ENCODE peak calls at places on chromosomes 11 and 22, in five cellular contexts. H, V, F, X and M are unnamed samples.
A peak's percentile ranks its signal among the peaks of the same experiment; 100 is the strongest.

GRCh38 chr11:1792461-1792860 is 28.7 kb upstream of the CTSD start:
- DNase-seq in H (no peak), V (no peak), F (no peak), X (no peak), M (no peak)

GRCh38 chr11:124799384-124800225 is 601 bp downstream of the MSANTD2 start:
- DNase-seq in H (peak; percentile 60), V (peak; percentile 22), F (peak; percentile 48), X (peak; percentile 42), M (no peak)

GRCh38 chr11:34174411-34175041 is 69.1 kb downstream of the NAT10 start:
- DNase-seq in H (peak; percentile 87), V (peak; percentile 84), F (peak; percentile 86), X (peak; percentile 90), M (peak; percentile 63)

GRCh38 chr22:45268167-45268957 is 16.4 kb upstream of the UPK3A start:
- DNase-seq in H (no peak), V (no peak), F (peak; percentile 97), X (no peak), M (no peak)

GRCh38 chr11:10410844-10411200 is 44.2 kb upstream of the AMPD3 start:
- DNase-seq in H (no peak), V (no peak), F (no peak), X (no peak), M (no peak)

GRCh38 chr22:49660321-49660720 is 167.4 kb downstream of the BRD1 start:
- DNase-seq in H (no peak), V (no peak), F (peak; percentile 21), X (no peak), M (no peak)

GRCh38 chr22:47064016-47064415 is 301.6 kb downstream of the TBC1D22A start:
- DNase-seq in H (no peak), V (peak; percentile 1), F (peak; percentile 25), X (no peak), M (no peak)

GRCh38 chr22:44615602-44616180 is 86.3 kb upstream of the PRR5 start:
- DNase-seq in H (no peak), V (no peak), F (no peak), X (no peak), M (no peak)

GRCh38 chr11:74948546-74948897 is 369 bp downstream of the XRRA1 start:
- DNase-seq in H (no peak), V (no peak), F (no peak), X (peak; percentile 36), M (peak; percentile 24)

GRCh38 chr11:126534141-126534805 is 178.8 kb downstream of the ST3GAL4 start:
- DNase-seq in H (no peak), V (no peak), F (peak; percentile 31), X (no peak), M (no peak)

GRCh38 chr22:35592418-35592967 is 24.6 kb downstream of the MB start:
- DNase-seq in H (no peak), V (no peak), F (no peak), X (no peak), M (no peak)

GRCh38 chr22:48240935-48241230 is 1478.4 kb downstream of the TBC1D22A start:
- DNase-seq in H (no peak), V (no peak), F (peak; percentile 3), X (no peak), M (no peak)

GRCh38 chr22:17797721-17798559 is 23.7 kb upstream of the BID start:
- DNase-seq in H (peak; percentile 79), V (no peak), F (no peak), X (no peak), M (no peak)

GRCh38 chr11:103532133-103532788 is 423.0 kb downstream of the DYNC2H1 start:
- DNase-seq in H (no peak), V (no peak), F (no peak), X (peak; percentile 91), M (peak; percentile 75)

GRCh38 chr11:63590024-63590788 is 24.0 kb downstream of the PLAAT3 start:
- DNase-seq in H (no peak), V (no peak), F (no peak), X (no peak), M (no peak)

GRCh38 chr22:33909075-33909458 is 11.2 kb downstream of the LARGE1 start:
- DNase-seq in H (no peak), V (no peak), F (no peak), X (peak; percentile 21), M (peak; percentile 30)

GRCh38 chr11:131893103-131893502 is 522.7 kb downstream of the NTM start:
- DNase-seq in H (no peak), V (no peak), F (no peak), X (no peak), M (no peak)

GRCh38 chr22:20567371-20567847 is 60.0 kb downstream of the MED15 start:
- DNase-seq in H (no peak), V (peak; percentile 6), F (no peak), X (peak; percentile 94), M (peak; percentile 23)